ENCODE peak calls at places on chromosomes 11 and 22, in four cellular contexts. F, N, J and A are unnamed samples.

GRCh38 chr11:129592191-129592590 is 216.5 kb downstream of the BARX2 start:
- DNase-seq in F (no peak), N (no peak), J (no peak), A (no peak)

GRCh38 chr22:33789690-33790253 is 130.5 kb downstream of the LARGE1 start:
- DNase-seq in F (no peak), N (no peak), J (peak; percentile 56), A (no peak)

GRCh38 chr22:35307372-35307771 is 7.7 kb downstream of the TOM1 start:
- DNase-seq in F (no peak), N (no peak), J (no peak), A (no peak)

GRCh38 chr22:32801436-32802290 is at the start of gene TIMP3:
- DNase-seq in F (no peak), N (no peak), J (no peak), A (peak; percentile 95)

GRCh38 chr11:74238243-74238642 is 67.2 kb downstream of the PPME1 start:
- DNase-seq in F (no peak), N (no peak), J (no peak), A (no peak)

GRCh38 chr22:42648368-42649260 is 578 bp downstream of the CYB5R3 start:
- DNase-seq in F (no peak), N (peak; percentile 82), J (no peak), A (no peak)

GRCh38 chr11:115808351-115808940 is 304.2 kb upstream of the CADM1 start:
- DNase-seq in F (no peak), N (no peak), J (no peak), A (no peak)

GRCh38 chr22:44405661-44406060 is 92.4 kb downstream of the RTL6 start:
- DNase-seq in F (no peak), N (no peak), J (no peak), A (no peak)

GRCh38 chr22:41350087-41350486 is 31.7 kb upstream of the TEF start:
- DNase-seq in F (no peak), N (no peak), J (no peak), A (no peak)

GRCh38 chr11:45920531-45921477 is 1.7 kb upstream of the LARGE2 start:
- DNase-seq in F (no peak), N (no peak), J (no peak), A (peak; percentile 6)

GRCh38 chr11:90204832-90205646 is 17.8 kb downstream of the CHORDC1 start:
- DNase-seq in F (peak; percentile 39), N (peak; percentile 66), J (no peak), A (peak; percentile 34)

GRCh38 chr11:46338988-46339666 is 8.1 kb upstream of the DGKZ start:
- DNase-seq in F (no peak), N (no peak), J (no peak), A (no peak)

GRCh38 chr11:69011624-69012091 is 1.4 kb downstream of the MRGPRF start:
- DNase-seq in F (no peak), N (no peak), J (no peak), A (no peak)

GRCh38 chr11:128415539-128415938 is 171.8 kb downstream of the ETS1 start:
- DNase-seq in F (no peak), N (no peak), J (peak; percentile 47), A (no peak)

GRCh38 chr11:35584321-35584720 is 33.9 kb upstream of the FJX1 start:
- DNase-seq in F (no peak), N (no peak), J (no peak), A (no peak)

GRCh38 chr11:94184861-94185260 is 56.2 kb downstream of the PANX1 start:
- DNase-seq in F (no peak), N (no peak), J (no peak), A (no peak)

GRCh38 chr11:62017878-62018642 is 50.6 kb upstream of the FTH1 start:
- DNase-seq in F (no peak), N (no peak), J (no peak), A (no peak)

GRCh38 chr22:27992294-27993165 is 73.5 kb upstream of the PITPNB start:
- DNase-seq in F (no peak), N (no peak), J (no peak), A (no peak)
- TF ChIP-seq ZBTB33 in F (no peak), N (no peak), J (no peak), A (no peak)

GRCh38 chr11:108985611-108986279 is 320.9 kb downstream of the DDX10 start:
- DNase-seq in F (no peak), N (no peak), J (no peak), A (no peak)
- TF ChIP-seq ZBTB33 in F (no peak), N (no peak), J (no peak), A (no peak)

DNA sequence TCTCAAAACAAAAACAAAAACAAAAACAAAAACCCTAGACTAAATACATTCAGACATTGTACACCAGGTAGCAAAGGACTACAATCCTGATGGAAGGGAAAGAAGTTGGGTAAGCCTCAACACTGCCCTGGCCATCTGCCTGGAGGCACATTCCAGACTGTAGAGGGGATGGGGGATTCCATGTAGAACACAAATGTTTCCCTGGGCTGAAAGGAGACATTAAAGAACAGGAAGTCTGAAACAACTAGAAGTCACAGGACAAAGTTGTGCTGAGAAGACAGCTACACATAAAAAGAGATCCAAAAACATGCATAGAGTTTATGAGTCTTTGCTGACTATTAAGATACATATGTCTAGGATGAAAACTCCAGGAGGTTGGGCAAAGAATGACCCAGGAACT is 83.9 kb downstream of the RRAS2 start:
- DNase-seq in F (no peak), N (no peak), J (no peak), A (no peak)
- TF ChIP-seq ZBTB33 in F (no peak), N (no peak), J (no peak), A (no peak)

DNA sequence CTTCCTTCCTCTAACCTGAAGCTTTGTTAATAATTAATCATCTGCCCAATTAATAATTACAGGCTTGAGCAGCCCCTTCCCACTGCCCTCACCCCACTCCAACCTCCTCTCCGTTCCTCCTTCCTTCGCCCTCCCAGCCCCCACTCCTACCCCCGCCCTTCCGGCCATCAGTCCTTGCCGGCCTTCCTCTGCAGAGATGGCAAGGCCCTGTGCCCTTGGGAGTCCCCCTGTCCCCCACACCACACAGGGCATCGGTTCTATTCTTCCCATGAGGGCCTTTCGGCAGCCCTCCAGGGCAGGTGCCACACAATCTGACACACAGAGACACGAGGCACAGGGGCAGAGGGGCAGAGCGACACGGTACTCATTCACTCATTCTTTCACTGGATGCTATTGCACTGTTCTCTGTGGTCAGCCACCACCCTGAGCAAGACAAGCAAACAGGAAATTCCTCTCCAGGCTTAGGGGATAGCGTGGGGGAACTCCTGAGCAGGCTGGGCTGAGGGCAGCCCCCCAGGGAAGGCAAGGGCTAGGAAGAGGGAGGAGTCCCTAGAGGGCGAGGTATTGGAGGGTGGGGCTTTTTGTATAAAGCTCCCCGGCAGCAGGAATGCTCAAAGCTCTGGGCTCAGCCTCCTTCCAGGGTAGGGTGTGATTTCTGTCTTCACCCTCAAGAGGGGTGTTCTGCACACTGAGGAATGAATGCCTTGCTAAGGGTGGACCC is 14.8 kb downstream of the MGAT3 start:
- DNase-seq in F (no peak), N (no peak), J (peak; percentile 83), A (no peak)
- TF ChIP-seq ZBTB33 in F (no peak), N (no peak), J (no peak), A (no peak)